ENCODE peak calls at places on chromosome 20, in five cellular contexts. G is left lung, H is heart left ventricle, D is neural progenitor cell, P is cardiac muscle cell. K is an unnamed sample. For H3K4me1, the result is how much of the 10 kb centered on the place peaks cover.

GRCh38 chr20:34431168-34431567 is 68.1 kb downstream of the ITCH start:
- DNase-seq in G (no peak), D (no peak), H (no peak), P (no peak), K (no peak)

GRCh38 chr20:17647391-17648305 is 34.4 kb downstream of the RRBP1 start:
- DNase-seq in P (no peak), G (no peak), H (no peak), D (no peak), K (no peak)

GRCh38 chr20:61960836-61961235 is 104.8 kb downstream of the TAF4 start:
- DNase-seq in G (no peak), P (no peak), H (no peak), D (no peak), K (no peak)

GRCh38 chr20:33770005-33770404 is 38.2 kb downstream of the ZNF341 start:
- DNase-seq in G (peak), D (no peak), H (peak), P (no peak), K (peak)

GRCh38 chr20:9180480-9181257 is 111.8 kb downstream of the PLCB4 start:
- DNase-seq in H (no peak), D (no peak), G (no peak), P (no peak), K (no peak)

GRCh38 chr20:5535211-5535756 is 214.9 kb upstream of the SHLD1 start:
- DNase-seq in H (no peak), P (no peak), G (no peak), D (no peak), K (no peak)

GRCh38 chr20:21101453-21102251 is 4.5 kb downstream of the LINC00237 start:
- DNase-seq in D (peak), G (peak), P (no peak), H (peak), K (no peak)

GRCh38 chr20:50312682-50313187 is 122.1 kb downstream of the CEBPB start:
- DNase-seq in G (peak), P (no peak), H (peak), D (no peak), K (peak)

GRCh38 chr20:62272200-62272599 is 30.6 kb upstream of the ADRM1 start:
- DNase-seq in P (no peak), D (peak), G (no peak), H (no peak), K (no peak)

GRCh38 chr20:44959082-44959895 is 908 bp downstream of the TOMM34 start:
- DNase-seq in G (no peak), P (peak), D (peak), H (no peak), K (no peak)

GRCh38 chr20:21508230-21509078 is 5.4 kb downstream of the NKX2-2 start:
- DNase-seq in P (no peak), G (peak), D (peak), H (no peak), K (no peak)

GRCh38 chr20:9079038-9079731 is 10.3 kb downstream of the PLCB4 start:
- DNase-seq in H (no peak), P (no peak), G (no peak), D (no peak), K (no peak)

GRCh38 chr20:36645998-36646397 is at the start of gene SLA2:
- DNase-seq in H (peak), P (no peak), G (no peak), D (no peak), K (no peak)

GRCh38 chr20:46023999-46024398 is 5.0 kb upstream of the SLC12A5 start:
- DNase-seq in D (no peak), G (no peak), H (no peak), P (no peak), K (no peak)

GRCh38 chr20:31675828-31676533 is 38.3 kb downstream of the COX4I2 start:
- DNase-seq in P (peak), G (no peak), H (no peak), D (no peak), K (peak)

GRCh38 chr20:31671324-31671723 is 33.6 kb downstream of the COX4I2 start:
- DNase-seq in D (no peak), G (no peak), H (no peak), P (no peak), K (no peak)

GRCh38 chr20:31674895-31675827 is 37.4 kb downstream of the COX4I2 start:
- DNase-seq in G (peak), P (no peak), H (peak), D (no peak), K (peak)

GRCh38 chr20:31673943-31674463 is 36.3 kb downstream of the COX4I2 start:
- DNase-seq in D (no peak), H (no peak), P (no peak), G (no peak), K (no peak)

DNA sequence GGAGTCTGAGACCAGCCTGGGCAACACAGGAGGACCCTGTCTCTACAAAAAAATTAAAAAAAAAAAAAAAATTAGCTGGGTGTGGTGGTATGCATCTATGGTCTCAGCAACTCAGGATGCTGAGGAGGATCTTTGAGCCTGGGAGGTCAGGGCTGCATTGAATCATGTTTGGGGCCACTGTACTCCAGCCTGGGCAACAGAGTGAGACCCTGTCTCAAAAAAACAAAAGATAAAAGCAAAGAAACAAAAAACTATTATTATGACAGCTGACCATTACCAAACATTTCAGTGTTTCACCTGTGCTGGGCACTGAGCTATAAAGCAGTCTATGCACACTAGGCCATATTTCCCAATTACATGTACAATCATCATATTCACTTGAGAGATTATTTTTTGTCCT is 35.7 kb downstream of the COX4I2 start:
- DNase-seq in D (no peak), P (no peak), H (no peak), G (no peak), K (no peak)
- H3K4me1 ChIP-seq in D (under half), P (under half), H (half or more), G (half or more), K (half or more)

DNA sequence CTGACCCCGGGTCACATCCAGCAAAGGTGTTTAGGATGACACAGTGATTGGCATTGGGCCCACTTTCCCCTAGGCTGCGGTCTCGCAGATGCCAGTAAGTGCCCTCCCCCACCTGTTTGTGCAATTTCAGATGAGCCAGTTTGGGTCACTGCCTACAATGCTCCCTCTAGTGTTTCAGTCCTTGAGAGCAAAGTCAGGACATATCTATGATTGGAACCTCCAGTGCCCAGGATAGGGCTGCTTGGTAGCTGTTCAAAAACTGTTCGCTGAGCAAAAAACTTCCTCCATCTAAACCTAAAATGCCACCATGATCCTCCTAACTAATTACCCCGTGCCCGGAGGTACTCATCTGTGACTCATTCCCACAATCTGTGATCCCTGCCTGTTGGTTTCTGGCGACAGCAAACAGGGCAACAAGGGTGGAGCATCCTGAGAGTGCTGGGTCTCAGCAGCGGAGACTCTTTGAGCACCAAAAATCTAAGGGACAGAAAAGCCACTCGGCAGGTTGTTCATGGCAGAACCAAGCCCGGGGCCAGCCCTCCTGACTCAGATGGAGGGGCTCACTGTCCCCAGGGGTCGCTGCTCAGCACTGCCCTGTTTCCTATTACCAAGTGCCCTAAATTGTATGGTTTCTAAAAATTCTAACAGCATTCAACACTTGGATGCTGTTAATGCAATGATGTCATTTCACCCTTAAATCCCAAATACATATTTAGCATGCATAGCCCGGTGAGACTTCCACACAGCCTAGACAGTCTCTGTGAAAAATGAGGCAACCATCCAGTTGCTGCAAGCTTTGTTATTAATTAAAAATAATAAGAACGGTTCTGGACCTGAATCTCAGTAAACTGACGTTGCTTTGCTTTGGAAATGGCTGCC is 5.0 kb downstream of the VSX1 start:
- DNase-seq in P (no peak), H (no peak), G (no peak), D (peak), K (no peak)
- TF ChIP-seq CTCF in P (peak), H (no peak), G (peak), D (peak), K (peak)

GRCh38 chr20:58624687-58625086 is 26.4 kb upstream of the STX16 start:
- DNase-seq in H (no peak), G (no peak), P (no peak), D (no peak), K (no peak)
- H3K4me1 ChIP-seq in H (under half), G (under half), P (under half), D (under half), K (under half)

DNA sequence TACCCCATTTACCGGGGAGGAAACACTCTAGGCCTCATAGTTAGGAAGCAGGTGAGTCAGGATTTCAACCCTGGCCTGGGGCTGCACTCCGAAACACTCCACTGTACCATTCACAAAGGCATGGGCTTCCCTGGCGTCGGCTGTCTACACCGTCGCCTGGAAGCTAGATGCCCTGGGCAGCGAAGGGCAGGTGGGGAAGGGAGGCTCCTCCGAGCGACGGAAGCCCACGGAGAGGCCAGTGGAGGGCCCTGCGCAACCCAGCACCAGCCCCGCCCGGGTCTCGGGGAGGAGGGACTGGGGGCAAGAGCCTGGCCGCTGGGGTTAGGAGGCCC is 16.1 kb downstream of the SDCBP2 start:
- DNase-seq in H (no peak), P (no peak), D (no peak), G (no peak), K (no peak)
- TF ChIP-seq CTCF in H (no peak), P (no peak), D (no peak), G (no peak), K (no peak)

GRCh38 chr20:1440024-1440423 is 26.6 kb downstream of the NSFL1C start:
- DNase-seq in P (no peak), G (no peak), D (peak), H (no peak), K (no peak)
- H3K4me1 ChIP-seq in P (under half), G (under half), D (under half), H (under half), K (under half)

GRCh38 chr20:23048283-23049200 is 930 bp downstream of the THBD start:
- DNase-seq in G (peak), H (peak), P (peak), D (peak), K (peak)
- TF ChIP-seq CTCF in G (peak), H (peak), P (peak), D (peak), K (peak)

K was measured in heart right ventricle.